ENCODE peak calls at places on chromosomes 11 and 22, in four cellular contexts. One of them, this sample, is unnamed.

GRCh38 chr11:18010271-18010670 is 2.6 kb downstream of the SERGEF start:
- DNase-seq in adrenal gland: no peak
- DNase-seq in cardiac muscle cell: no peak
- DNase-seq in neural progenitor cell: no peak
- DNase-seq in this sample: no peak

GRCh38 chr11:63817758-63818498 is 4.7 kb downstream of the SPINDOC start:
- DNase-seq in adrenal gland: no peak
- DNase-seq in cardiac muscle cell: no peak
- DNase-seq in neural progenitor cell: no peak
- DNase-seq in this sample: no peak

GRCh38 chr11:44623321-44623715 is 57.9 kb downstream of the CD82 start:
- DNase-seq in adrenal gland: peak; percentile 16
- DNase-seq in cardiac muscle cell: no peak
- DNase-seq in neural progenitor cell: no peak
- DNase-seq in this sample: no peak

GRCh38 chr22:50252081-50253045 is 1.3 kb upstream of the HDAC10 start:
- DNase-seq in adrenal gland: peak; percentile 70
- DNase-seq in cardiac muscle cell: peak; percentile 68
- DNase-seq in neural progenitor cell: peak; percentile 83
- DNase-seq in this sample: no peak

GRCh38 chr11:132115454-132115853 is 745.0 kb downstream of the NTM start:
- DNase-seq in adrenal gland: no peak
- DNase-seq in cardiac muscle cell: no peak
- DNase-seq in neural progenitor cell: no peak
- DNase-seq in this sample: no peak

GRCh38 chr11:2213890-2214526 is 42.4 kb upstream of the TH start:
- DNase-seq in adrenal gland: no peak
- DNase-seq in cardiac muscle cell: no peak
- DNase-seq in neural progenitor cell: no peak
- DNase-seq in this sample: no peak

GRCh38 chr11:63417174-63417852 is 47.7 kb downstream of the SLC22A9 start:
- DNase-seq in adrenal gland: no peak
- DNase-seq in cardiac muscle cell: no peak
- DNase-seq in neural progenitor cell: no peak
- DNase-seq in this sample: no peak

GRCh38 chr22:42915980-42916765 is 59.1 kb upstream of the ARFGAP3 start:
- DNase-seq in adrenal gland: no peak
- DNase-seq in cardiac muscle cell: peak; percentile 44
- DNase-seq in neural progenitor cell: peak; percentile 16
- DNase-seq in this sample: no peak

GRCh38 chr11:134725939-134726639 is 314.0 kb upstream of the B3GAT1 start:
- DNase-seq in adrenal gland: no peak
- DNase-seq in cardiac muscle cell: no peak
- DNase-seq in neural progenitor cell: peak; percentile 40
- DNase-seq in this sample: no peak

GRCh38 chr11:128924109-128924508 is 18.6 kb downstream of the TP53AIP1 start:
- DNase-seq in adrenal gland: no peak
- DNase-seq in cardiac muscle cell: no peak
- DNase-seq in neural progenitor cell: no peak
- DNase-seq in this sample: no peak

GRCh38 chr11:128523616-128524015 is 63.7 kb downstream of the ETS1 start:
- DNase-seq in adrenal gland: no peak
- DNase-seq in cardiac muscle cell: no peak
- DNase-seq in neural progenitor cell: no peak
- DNase-seq in this sample: no peak

GRCh38 chr22:23827351-23827995 is 11.3 kb downstream of the DERL3 start:
- DNase-seq in adrenal gland: no peak
- DNase-seq in cardiac muscle cell: no peak
- DNase-seq in neural progenitor cell: peak; percentile 1
- DNase-seq in this sample: no peak

GRCh38 chr22:49099496-49100124 is 728.1 kb downstream of the BRD1 start:
- DNase-seq in adrenal gland: no peak
- DNase-seq in cardiac muscle cell: no peak
- DNase-seq in neural progenitor cell: no peak
- DNase-seq in this sample: peak; percentile 53

GRCh38 chr22:44622147-44622427 is 79.9 kb upstream of the PRR5 start:
- DNase-seq in adrenal gland: no peak
- DNase-seq in cardiac muscle cell: no peak
- DNase-seq in neural progenitor cell: peak; percentile 83
- DNase-seq in this sample: no peak

GRCh38 chr11:74123008-74123448 is 47.8 kb downstream of the C2CD3 start:
- DNase-seq in adrenal gland: no peak
- DNase-seq in cardiac muscle cell: no peak
- DNase-seq in neural progenitor cell: no peak
- DNase-seq in this sample: no peak

GRCh38 chr22:50530857-50531545 is 1.2 kb upstream of the TYMP start:
- DNase-seq in adrenal gland: peak; percentile 78
- DNase-seq in cardiac muscle cell: peak; percentile 74
- DNase-seq in neural progenitor cell: peak; percentile 80
- DNase-seq in this sample: no peak

GRCh38 chr11:22884268-22884667 is 24.0 kb upstream of the CCDC179 start:
- DNase-seq in adrenal gland: no peak
- DNase-seq in cardiac muscle cell: no peak
- DNase-seq in neural progenitor cell: no peak
- DNase-seq in this sample: no peak

GRCh38 chr22:46618667-46619066 is 1.5 kb upstream of the GRAMD4 start:
- DNase-seq in adrenal gland: no peak
- DNase-seq in cardiac muscle cell: no peak
- DNase-seq in neural progenitor cell: no peak
- DNase-seq in this sample: no peak

DNA sequence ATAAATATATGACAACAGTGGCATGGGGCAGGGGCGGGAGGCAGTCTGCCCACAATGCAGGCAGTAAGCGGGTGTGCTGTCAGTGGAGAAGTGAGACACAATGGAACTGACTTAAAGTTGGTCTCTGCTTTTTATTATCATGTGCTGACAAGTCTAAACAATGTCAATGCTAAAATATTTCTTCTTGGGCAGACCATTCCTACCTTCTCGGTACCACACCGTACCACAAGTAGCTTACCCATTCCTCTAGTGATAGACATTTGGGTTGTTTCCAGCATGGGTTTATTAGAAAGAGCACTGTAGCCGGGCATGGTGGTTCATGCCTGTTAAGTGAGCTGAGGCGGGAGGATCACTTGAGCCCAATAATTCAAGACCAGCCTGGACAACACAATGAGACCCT is 2.6 kb upstream of the CHADL start:
- DNase-seq in adrenal gland: no peak
- DNase-seq in cardiac muscle cell: no peak
- DNase-seq in neural progenitor cell: no peak
- DNase-seq in this sample: no peak
- H3K27ac ChIP-seq in adrenal gland: no peak overlapping the region
- H3K27ac ChIP-seq in cardiac muscle cell: no peak overlapping the region
- H3K27ac ChIP-seq in neural progenitor cell: no peak overlapping the region
- H3K27ac ChIP-seq in this sample: no peak overlapping the region

GRCh38 chr11:65609711-65610110 is 4.3 kb downstream of the MAP3K11 start:
- DNase-seq in adrenal gland: no peak
- DNase-seq in cardiac muscle cell: no peak
- DNase-seq in neural progenitor cell: no peak
- DNase-seq in this sample: no peak

GRCh38 chr11:65612691-65613090 is 1.3 kb downstream of the MAP3K11 start:
- DNase-seq in adrenal gland: no peak
- DNase-seq in cardiac muscle cell: no peak
- DNase-seq in neural progenitor cell: no peak
- DNase-seq in this sample: no peak

GRCh38 chr11:65613091-65613928 is 711 bp downstream of the MAP3K11 start:
- DNase-seq in adrenal gland: peak; percentile 58
- DNase-seq in cardiac muscle cell: peak; percentile 28
- DNase-seq in neural progenitor cell: peak; percentile 45
- DNase-seq in this sample: no peak

GRCh38 chr11:65611028-65611757 is 2.8 kb downstream of the MAP3K11 start:
- DNase-seq in adrenal gland: no peak
- DNase-seq in cardiac muscle cell: no peak
- DNase-seq in neural progenitor cell: no peak
- DNase-seq in this sample: no peak

GRCh38 chr11:65611758-65612603 is 2.0 kb downstream of the MAP3K11 start:
- DNase-seq in adrenal gland: no peak
- DNase-seq in cardiac muscle cell: no peak
- DNase-seq in neural progenitor cell: no peak
- DNase-seq in this sample: no peak
- H3K27ac ChIP-seq in adrenal gland: peak overlapping the region; percentile 82
- H3K27ac ChIP-seq in cardiac muscle cell: no peak overlapping the region
- H3K27ac ChIP-seq in neural progenitor cell: no peak overlapping the region
- H3K27ac ChIP-seq in this sample: peak overlapping the region; percentile 44

GRCh38 chr22:40404251-40405177 is 34.1 kb downstream of the SGSM3 start:
- DNase-seq in adrenal gland: no peak
- DNase-seq in cardiac muscle cell: peak; percentile 25
- DNase-seq in neural progenitor cell: no peak
- DNase-seq in this sample: no peak
- H3K27ac ChIP-seq in adrenal gland: no peak overlapping the region
- H3K27ac ChIP-seq in cardiac muscle cell: peak overlapping the region; percentile 39
- H3K27ac ChIP-seq in neural progenitor cell: no peak overlapping the region
- H3K27ac ChIP-seq in this sample: no peak overlapping the region

GRCh38 chr11:19617830-19618523 is 94.7 kb upstream of the NAV2 start:
- DNase-seq in adrenal gland: no peak
- DNase-seq in cardiac muscle cell: no peak
- DNase-seq in neural progenitor cell: no peak
- DNase-seq in this sample: no peak

GRCh38 chr11:19614370-19614936 is 98.2 kb upstream of the NAV2 start:
- DNase-seq in adrenal gland: no peak
- DNase-seq in cardiac muscle cell: no peak
- DNase-seq in neural progenitor cell: no peak
- DNase-seq in this sample: no peak

GRCh38 chr11:19615503-19615902 is 97.1 kb upstream of the NAV2 start:
- DNase-seq in adrenal gland: no peak
- DNase-seq in cardiac muscle cell: no peak
- DNase-seq in neural progenitor cell: no peak
- DNase-seq in this sample: no peak
- H3K27ac ChIP-seq in adrenal gland: no peak overlapping the region
- H3K27ac ChIP-seq in cardiac muscle cell: no peak overlapping the region
- H3K27ac ChIP-seq in neural progenitor cell: no peak overlapping the region
- H3K27ac ChIP-seq in this sample: peak overlapping the region; percentile 88

This sample was measured in thoracic aorta.